ENCODE peak calls at places on chromosomes 6 and 20, in six cellular contexts. J is right cardiac atrium, Y is pancreas, C is mucosa of descending colon, B is SK-N-SH treated with all-trans-retinoic acid at 6 μM for 48 hours, M is RWPE2. O is an unnamed sample.
A peak's percentile ranks its signal among the peaks of the same experiment; 100 is the strongest.

GRCh38 chr6:90175627-90176538 is 120.8 kb downstream of the BACH2 start:
- ATAC-seq in J (peak; percentile 38), Y (peak; percentile 55), C (peak; percentile 40), B (no peak), M (peak; percentile 97), O (no peak)

GRCh38 chr20:46365483-46366215 is 40.8 kb downstream of the ELMO2 start:
- ATAC-seq in J (no peak), Y (no peak), C (no peak), B (no peak), M (no peak), O (no peak)

GRCh38 chr20:41510224-41510623 is 108.0 kb downstream of the CHD6 start:
- ATAC-seq in J (peak; percentile 56), Y (no peak), C (no peak), B (no peak), M (no peak), O (no peak)

GRCh38 chr20:52340036-52340634 is 148.6 kb upstream of the ZFP64 start:
- ATAC-seq in J (no peak), Y (no peak), C (no peak), B (no peak), M (peak; percentile 77), O (no peak)

GRCh38 chr6:17673543-17674254 is 33.0 kb downstream of the NUP153 start:
- ATAC-seq in J (no peak), Y (no peak), C (no peak), B (no peak), M (no peak), O (no peak)

GRCh38 chr6:116827561-116828240 is 1.2 kb downstream of the GPRC6A start:
- ATAC-seq in J (no peak), Y (no peak), C (no peak), B (no peak), M (no peak), O (no peak)

GRCh38 chr20:44463466-44463865 is 12.2 kb upstream of the TTPAL start:
- ATAC-seq in J (no peak), Y (no peak), C (no peak), B (no peak), M (no peak), O (no peak)

GRCh38 chr6:42106663-42107023 is 35.8 kb downstream of the C6orf132 start:
- ATAC-seq in J (no peak), Y (peak; percentile 90), C (no peak), B (no peak), M (no peak), O (no peak)

GRCh38 chr6:130993292-130993765 is 69.7 kb downstream of the EPB41L2 start:
- ATAC-seq in J (no peak), Y (peak; percentile 77), C (peak; percentile 82), B (no peak), M (no peak), O (no peak)

GRCh38 chr6:41477572-41477971 is 68.6 kb upstream of the FOXP4 start:
- ATAC-seq in J (no peak), Y (no peak), C (peak; percentile 34), B (no peak), M (no peak), O (no peak)